ENCODE peak calls at places on chromosomes 4 and X, in seven cellular contexts. One of them, this sample, is unnamed.

GRCh38 chr4:834368-835147 is 8.6 kb upstream of the CPLX1 start:
- DNase-seq in choroid plexus epithelial cell: no peak
- DNase-seq in NB4: no peak
- DNase-seq in AG04450: no peak
- DNase-seq in HepG2: no peak
- DNase-seq in right lobe of liver: peak
- DNase-seq in epithelial cell of esophagus: no peak
- DNase-seq in this sample: no peak

GRCh38 chr4:182885738-182886077 is 31.5 kb downstream of the DCTD start:
- DNase-seq in HepG2: no peak
- DNase-seq in epithelial cell of esophagus: no peak
- DNase-seq in AG04450: no peak
- DNase-seq in right lobe of liver: no peak
- DNase-seq in choroid plexus epithelial cell: peak
- DNase-seq in NB4: no peak
- DNase-seq in this sample: peak

GRCh38 chr4:182307746-182308145 is 64.5 kb downstream of the TENM3 start:
- DNase-seq in NB4: no peak
- DNase-seq in epithelial cell of esophagus: peak
- DNase-seq in right lobe of liver: no peak
- DNase-seq in HepG2: no peak
- DNase-seq in choroid plexus epithelial cell: peak
- DNase-seq in AG04450: peak
- DNase-seq in this sample: peak

GRCh38 chr4:162201673-162202072 is 37.9 kb upstream of the FSTL5 start:
- DNase-seq in NB4: no peak
- DNase-seq in AG04450: no peak
- DNase-seq in choroid plexus epithelial cell: peak
- DNase-seq in epithelial cell of esophagus: no peak
- DNase-seq in HepG2: no peak
- DNase-seq in right lobe of liver: no peak
- DNase-seq in this sample: no peak

GRCh38 chr4:169120624-169121023 is 110.6 kb upstream of the CBR4 start:
- DNase-seq in AG04450: no peak
- DNase-seq in HepG2: peak
- DNase-seq in choroid plexus epithelial cell: no peak
- DNase-seq in right lobe of liver: no peak
- DNase-seq in NB4: no peak
- DNase-seq in epithelial cell of esophagus: no peak
- DNase-seq in this sample: no peak

GRCh38 chr4:89871211-89871610 is 23.4 kb upstream of the MMRN1 start:
- DNase-seq in choroid plexus epithelial cell: no peak
- DNase-seq in HepG2: no peak
- DNase-seq in epithelial cell of esophagus: no peak
- DNase-seq in right lobe of liver: no peak
- DNase-seq in AG04450: no peak
- DNase-seq in NB4: no peak
- DNase-seq in this sample: no peak

GRCh38 chrX:154840856-154841255 is 6.4 kb upstream of the SMIM9 start:
- DNase-seq in HepG2: peak
- DNase-seq in choroid plexus epithelial cell: peak
- DNase-seq in NB4: peak
- DNase-seq in epithelial cell of esophagus: peak
- DNase-seq in right lobe of liver: no peak
- DNase-seq in AG04450: peak
- DNase-seq in this sample: peak

GRCh38 chr4:3391422-3391821 is 50.3 kb upstream of the HGFAC start:
- DNase-seq in epithelial cell of esophagus: no peak
- DNase-seq in right lobe of liver: no peak
- DNase-seq in choroid plexus epithelial cell: no peak
- DNase-seq in AG04450: no peak
- DNase-seq in NB4: no peak
- DNase-seq in HepG2: no peak
- DNase-seq in this sample: no peak

GRCh38 chr4:70902577-70903281 is 560 bp downstream of the MOB1B start:
- DNase-seq in right lobe of liver: no peak
- DNase-seq in AG04450: no peak
- DNase-seq in choroid plexus epithelial cell: no peak
- DNase-seq in HepG2: no peak
- DNase-seq in epithelial cell of esophagus: peak
- DNase-seq in NB4: peak
- DNase-seq in this sample: no peak

GRCh38 chr4:141036786-141037185 is 96.5 kb downstream of the RNF150 start:
- DNase-seq in right lobe of liver: no peak
- DNase-seq in choroid plexus epithelial cell: peak
- DNase-seq in epithelial cell of esophagus: no peak
- DNase-seq in HepG2: no peak
- DNase-seq in NB4: no peak
- DNase-seq in AG04450: no peak
- DNase-seq in this sample: no peak

GRCh38 chrX:98379134-98379533 is 1495.4 kb downstream of the RPA4 start:
- DNase-seq in NB4: no peak
- DNase-seq in HepG2: peak
- DNase-seq in AG04450: no peak
- DNase-seq in right lobe of liver: no peak
- DNase-seq in choroid plexus epithelial cell: no peak
- DNase-seq in epithelial cell of esophagus: no peak
- DNase-seq in this sample: no peak

GRCh38 chrX:97609938-97610337 is 726.2 kb downstream of the RPA4 start:
- DNase-seq in choroid plexus epithelial cell: no peak
- DNase-seq in HepG2: no peak
- DNase-seq in right lobe of liver: no peak
- DNase-seq in NB4: no peak
- DNase-seq in AG04450: no peak
- DNase-seq in epithelial cell of esophagus: no peak
- DNase-seq in this sample: no peak

GRCh38 chr4:173272314-173272713 is 61.8 kb downstream of the HMGB2 start:
- DNase-seq in epithelial cell of esophagus: no peak
- DNase-seq in NB4: no peak
- DNase-seq in HepG2: no peak
- DNase-seq in choroid plexus epithelial cell: no peak
- DNase-seq in right lobe of liver: no peak
- DNase-seq in AG04450: no peak
- DNase-seq in this sample: no peak

GRCh38 chr4:134787315-134787714 is 585.7 kb upstream of the PABPC4L start:
- DNase-seq in HepG2: no peak
- DNase-seq in choroid plexus epithelial cell: peak
- DNase-seq in right lobe of liver: no peak
- DNase-seq in NB4: no peak
- DNase-seq in AG04450: no peak
- DNase-seq in epithelial cell of esophagus: peak
- DNase-seq in this sample: no peak

GRCh38 chr4:3704669-3705068 is 61.5 kb upstream of the ADRA2C start:
- DNase-seq in epithelial cell of esophagus: no peak
- DNase-seq in choroid plexus epithelial cell: no peak
- DNase-seq in HepG2: no peak
- DNase-seq in right lobe of liver: no peak
- DNase-seq in NB4: no peak
- DNase-seq in AG04450: no peak
- DNase-seq in this sample: no peak

GRCh38 chr4:39302901-39303300 is 63.3 kb downstream of the RFC1 start:
- DNase-seq in NB4: no peak
- DNase-seq in HepG2: no peak
- DNase-seq in right lobe of liver: no peak
- DNase-seq in choroid plexus epithelial cell: no peak
- DNase-seq in AG04450: no peak
- DNase-seq in epithelial cell of esophagus: no peak
- DNase-seq in this sample: no peak

GRCh38 chrX:100829730-100830129 is 9.5 kb downstream of the CSTF2 start:
- DNase-seq in HepG2: no peak
- DNase-seq in choroid plexus epithelial cell: peak
- DNase-seq in right lobe of liver: no peak
- DNase-seq in NB4: peak
- DNase-seq in epithelial cell of esophagus: peak
- DNase-seq in AG04450: no peak
- DNase-seq in this sample: peak

GRCh38 chr4:113686950-113687718 is 74.4 kb downstream of the CAMK2D start:
- DNase-seq in AG04450: no peak
- DNase-seq in NB4: peak
- DNase-seq in right lobe of liver: no peak
- DNase-seq in epithelial cell of esophagus: no peak
- DNase-seq in choroid plexus epithelial cell: peak
- DNase-seq in HepG2: peak
- DNase-seq in this sample: no peak

GRCh38 chrX:150050387-150050786 is 112.1 kb upstream of the EOLA2 start:
- DNase-seq in AG04450: no peak
- DNase-seq in choroid plexus epithelial cell: no peak
- DNase-seq in epithelial cell of esophagus: no peak
- DNase-seq in HepG2: no peak
- DNase-seq in NB4: no peak
- DNase-seq in right lobe of liver: no peak
- DNase-seq in this sample: no peak

GRCh38 chr4:109072595-109072994 is 229.9 kb downstream of the COL25A1 start:
- DNase-seq in choroid plexus epithelial cell: peak
- DNase-seq in NB4: peak
- DNase-seq in right lobe of liver: no peak
- DNase-seq in HepG2: no peak
- DNase-seq in epithelial cell of esophagus: peak
- DNase-seq in AG04450: peak
- DNase-seq in this sample: peak

GRCh38 chrX:119684916-119685224 is 8.1 kb downstream of the SEPTIN6 start:
- DNase-seq in HepG2: no peak
- DNase-seq in NB4: peak
- DNase-seq in right lobe of liver: no peak
- DNase-seq in AG04450: no peak
- DNase-seq in epithelial cell of esophagus: no peak
- DNase-seq in choroid plexus epithelial cell: no peak
- DNase-seq in this sample: no peak

GRCh38 chr4:110492522-110492921 is 16.6 kb downstream of the ENPEP start:
- DNase-seq in choroid plexus epithelial cell: peak
- DNase-seq in right lobe of liver: no peak
- DNase-seq in HepG2: no peak
- DNase-seq in NB4: peak
- DNase-seq in epithelial cell of esophagus: no peak
- DNase-seq in AG04450: no peak
- DNase-seq in this sample: no peak

GRCh38 chr4:48046059-48046458 is 29.5 kb downstream of the NIPAL1 start:
- DNase-seq in HepG2: no peak
- DNase-seq in AG04450: no peak
- DNase-seq in choroid plexus epithelial cell: no peak
- DNase-seq in right lobe of liver: no peak
- DNase-seq in NB4: peak
- DNase-seq in epithelial cell of esophagus: no peak
- DNase-seq in this sample: no peak
- H3K4me3 ChIP-seq in HepG2: no peak
- H3K4me3 ChIP-seq in AG04450: no peak
- H3K4me3 ChIP-seq in choroid plexus epithelial cell: no peak
- H3K4me3 ChIP-seq in right lobe of liver: no peak
- H3K4me3 ChIP-seq in NB4: no peak
- H3K4me3 ChIP-seq in epithelial cell of esophagus: no peak
- H3K4me3 ChIP-seq in this sample: no peak

DNA sequence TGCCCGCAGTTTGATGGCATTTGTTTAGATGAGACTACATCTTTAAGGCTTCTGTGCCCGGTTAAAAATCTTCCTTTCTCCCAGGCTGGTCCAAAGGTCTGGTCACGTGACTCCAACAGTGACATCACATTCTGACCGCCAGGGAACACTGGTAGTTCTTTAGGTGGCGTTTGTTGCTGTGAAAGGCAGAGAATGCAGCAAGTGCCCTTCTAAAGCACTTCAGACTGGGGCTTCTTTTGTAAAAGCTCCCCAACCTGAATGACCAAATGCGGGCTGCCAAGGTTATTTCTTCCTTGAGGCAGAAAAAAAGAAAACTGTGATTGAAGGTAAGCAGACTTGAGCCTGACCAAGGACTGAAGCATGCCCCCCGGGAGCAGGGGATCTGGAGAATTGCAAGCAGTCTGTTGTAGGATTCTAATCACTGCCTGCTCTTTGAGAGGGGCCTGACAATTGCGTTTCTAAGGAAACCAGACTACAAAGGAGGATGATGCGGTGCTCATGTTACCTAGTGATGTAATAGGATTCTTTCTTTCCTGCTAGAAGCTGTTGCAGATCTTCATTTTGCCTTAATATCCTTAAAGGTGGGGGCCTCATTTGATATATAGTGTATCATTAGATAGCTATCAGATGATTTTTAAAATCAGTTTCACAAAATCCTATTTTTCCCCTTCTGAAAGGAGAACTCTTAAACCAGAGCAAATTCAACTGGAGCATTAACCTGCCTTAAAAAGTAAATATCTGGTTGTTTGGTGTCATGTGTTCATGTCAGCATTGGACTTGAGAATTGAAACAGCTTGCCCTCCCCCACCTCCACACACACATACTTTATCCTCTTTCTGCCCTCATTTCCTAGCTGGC is 133.1 kb downstream of the AKAP4 start:
- DNase-seq in HepG2: peak
- DNase-seq in NB4: no peak
- DNase-seq in AG04450: no peak
- DNase-seq in epithelial cell of esophagus: peak
- DNase-seq in right lobe of liver: peak
- DNase-seq in choroid plexus epithelial cell: peak
- DNase-seq in this sample: no peak
- H3K4me3 ChIP-seq in HepG2: peak
- H3K4me3 ChIP-seq in NB4: no peak
- H3K4me3 ChIP-seq in AG04450: no peak
- H3K4me3 ChIP-seq in epithelial cell of esophagus: no peak
- H3K4me3 ChIP-seq in right lobe of liver: no peak
- H3K4me3 ChIP-seq in choroid plexus epithelial cell: peak
- H3K4me3 ChIP-seq in this sample: no peak

GRCh38 chr4:15021946-15022345 is 19.7 kb downstream of the CPEB2 start:
- DNase-seq in NB4: no peak
- DNase-seq in choroid plexus epithelial cell: no peak
- DNase-seq in AG04450: no peak
- DNase-seq in HepG2: no peak
- DNase-seq in epithelial cell of esophagus: no peak
- DNase-seq in right lobe of liver: no peak
- DNase-seq in this sample: no peak
- H3K4me3 ChIP-seq in NB4: no peak
- H3K4me3 ChIP-seq in choroid plexus epithelial cell: no peak
- H3K4me3 ChIP-seq in AG04450: no peak
- H3K4me3 ChIP-seq in HepG2: no peak
- H3K4me3 ChIP-seq in epithelial cell of esophagus: no peak
- H3K4me3 ChIP-seq in right lobe of liver: no peak
- H3K4me3 ChIP-seq in this sample: no peak

DNA sequence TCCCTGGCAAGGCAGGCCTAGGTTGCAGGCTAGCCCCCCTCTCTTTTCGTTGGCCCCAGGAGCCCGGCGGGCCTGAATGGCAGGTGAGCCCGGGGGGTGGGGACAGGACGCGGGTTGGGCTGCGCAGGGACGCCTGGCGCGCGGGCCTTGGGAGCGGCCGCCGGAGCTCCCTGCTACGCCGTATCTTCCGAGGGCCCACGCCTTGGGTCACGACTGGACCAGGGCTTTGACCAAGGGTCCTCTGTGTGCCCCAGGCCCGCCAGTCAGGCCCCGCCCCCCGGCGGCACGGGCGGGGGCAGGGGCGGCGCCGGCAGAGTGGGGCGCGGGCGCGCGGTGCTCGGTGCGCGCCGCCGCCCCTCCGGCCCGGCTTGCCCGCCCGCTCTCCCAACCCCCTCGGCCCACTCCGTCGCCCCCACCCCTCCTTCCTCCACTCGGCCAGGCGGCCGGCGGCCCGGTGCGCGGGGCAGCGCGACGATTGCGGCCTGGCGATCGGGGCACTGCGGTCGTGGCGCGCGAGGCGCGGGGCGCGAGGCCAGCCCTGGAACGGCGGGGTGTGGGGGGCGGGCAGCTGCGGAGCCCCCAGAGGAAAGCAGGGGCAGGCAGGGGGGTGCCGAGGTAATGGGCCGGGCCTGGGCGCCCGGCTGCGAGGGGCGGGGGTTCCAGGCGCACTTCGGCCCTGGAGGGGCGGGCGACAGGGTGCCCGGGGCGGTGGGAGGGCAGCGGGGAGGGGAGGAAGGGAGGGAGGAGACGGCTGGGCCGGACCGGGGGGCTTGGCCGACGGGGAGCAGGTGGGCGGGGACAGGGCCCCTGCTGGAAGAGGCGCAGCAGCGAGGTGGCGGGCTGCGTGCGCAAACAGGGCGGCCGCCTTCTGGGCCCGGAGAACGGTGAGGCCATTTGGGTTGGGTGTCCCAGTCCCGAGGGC is at the start of gene PRRG3:
- DNase-seq in epithelial cell of esophagus: no peak
- DNase-seq in NB4: no peak
- DNase-seq in right lobe of liver: no peak
- DNase-seq in AG04450: no peak
- DNase-seq in HepG2: no peak
- DNase-seq in choroid plexus epithelial cell: no peak
- DNase-seq in this sample: no peak
- H3K4me3 ChIP-seq in epithelial cell of esophagus: no peak
- H3K4me3 ChIP-seq in NB4: no peak
- H3K4me3 ChIP-seq in right lobe of liver: no peak
- H3K4me3 ChIP-seq in AG04450: no peak
- H3K4me3 ChIP-seq in HepG2: no peak
- H3K4me3 ChIP-seq in choroid plexus epithelial cell: no peak
- H3K4me3 ChIP-seq in this sample: no peak